ENCODE peak calls at places on chromosomes 16 and 17, in five cellular contexts. One of them, this sample, is unnamed.

GRCh38 chr16:11405331-11406176 is 60.3 kb downstream of the RMI2 start:
- DNase-seq in endothelial cell: peak; percentile 60
- DNase-seq in HuH-7.5: peak; percentile 47
- DNase-seq in AG04450: no peak
- DNase-seq in cardiac fibroblast: peak; percentile 39
- DNase-seq in this sample: peak; percentile 26

GRCh38 chr16:67530013-67530939 is 1.6 kb downstream of the RIPOR1 start:
- DNase-seq in cardiac fibroblast: peak; percentile 79
- DNase-seq in HuH-7.5: peak; percentile 80
- DNase-seq in endothelial cell: no peak
- DNase-seq in AG04450: no peak
- DNase-seq in this sample: peak; percentile 87

GRCh38 chr17:79082311-79083190 is 7.9 kb downstream of the ENGASE start:
- DNase-seq in AG04450: no peak
- DNase-seq in HuH-7.5: peak; percentile 83
- DNase-seq in endothelial cell: peak; percentile 81
- DNase-seq in cardiac fibroblast: peak; percentile 46
- DNase-seq in this sample: peak; percentile 40

GRCh38 chr16:50862818-50863672 is 121.2 kb downstream of the CYLD start:
- DNase-seq in endothelial cell: no peak
- DNase-seq in HuH-7.5: no peak
- DNase-seq in AG04450: no peak
- DNase-seq in cardiac fibroblast: no peak
- DNase-seq in this sample: no peak

GRCh38 chr16:85329999-85330693 is 217.9 kb upstream of the CIBAR2 start:
- DNase-seq in AG04450: no peak
- DNase-seq in HuH-7.5: no peak
- DNase-seq in cardiac fibroblast: no peak
- DNase-seq in endothelial cell: no peak
- DNase-seq in this sample: no peak

GRCh38 chr16:57950382-57950781 is 20.5 kb downstream of the CNGB1 start:
- DNase-seq in endothelial cell: no peak
- DNase-seq in cardiac fibroblast: no peak
- DNase-seq in AG04450: no peak
- DNase-seq in HuH-7.5: no peak
- DNase-seq in this sample: no peak

GRCh38 chr17:3573246-3574100 is 15.9 kb upstream of the TRPV3 start:
- DNase-seq in cardiac fibroblast: no peak
- DNase-seq in endothelial cell: no peak
- DNase-seq in AG04450: no peak
- DNase-seq in HuH-7.5: no peak
- DNase-seq in this sample: no peak

GRCh38 chr17:57970706-57971105 is 15.5 kb upstream of the CUEDC1 start:
- DNase-seq in cardiac fibroblast: peak; percentile 69
- DNase-seq in endothelial cell: no peak
- DNase-seq in AG04450: no peak
- DNase-seq in HuH-7.5: no peak
- DNase-seq in this sample: no peak

GRCh38 chr17:34254651-34255380 is at the start of gene CCL2:
- DNase-seq in HuH-7.5: no peak
- DNase-seq in cardiac fibroblast: peak; percentile 88
- DNase-seq in AG04450: peak; percentile 65
- DNase-seq in endothelial cell: peak; percentile 49
- DNase-seq in this sample: peak; percentile 82

GRCh38 chr16:84749815-84750214 is 50.0 kb downstream of the USP10 start:
- DNase-seq in HuH-7.5: no peak
- DNase-seq in AG04450: no peak
- DNase-seq in endothelial cell: no peak
- DNase-seq in cardiac fibroblast: peak; percentile 59
- DNase-seq in this sample: peak; percentile 89

GRCh38 chr16:19520861-19521331 is 1.0 kb downstream of the GDE1 start:
- DNase-seq in cardiac fibroblast: no peak
- DNase-seq in HuH-7.5: no peak
- DNase-seq in AG04450: no peak
- DNase-seq in endothelial cell: no peak
- DNase-seq in this sample: peak; percentile 52